ENCODE peak calls at places on chromosomes 2 and 18, in five cellular contexts. Y is SJSA1, C is uterus, H is GM12878, V is upper lobe of right lung. T is an unnamed sample.

GRCh38 chr2:37283207-37283606 is 41.4 kb downstream of the PRKD3 start:
- DNase-seq in H (no peak), V (no peak), Y (no peak), C (no peak), T (peak; percentile 45)

GRCh38 chr2:17822452-17823117 is 6.3 kb downstream of the MSGN1 start:
- DNase-seq in H (no peak), V (no peak), Y (no peak), C (no peak), T (no peak)

GRCh38 chr2:190551928-190552327 is 17.4 kb upstream of the NEMP2 start:
- DNase-seq in V (no peak), Y (no peak), C (no peak), H (no peak), T (no peak)

GRCh38 chr2:112811841-112812306 is 24.7 kb downstream of the IL1B start:
- DNase-seq in H (no peak), V (no peak), C (peak; percentile 19), Y (peak; percentile 67), T (peak; percentile 39)

GRCh38 chr2:143371616-143372015 is 242.4 kb downstream of the ARHGAP15 start:
- DNase-seq in V (no peak), H (no peak), C (no peak), Y (no peak), T (peak; percentile 13)

GRCh38 chr2:216318470-216318869 is 53.8 kb downstream of the MARCHF4 start:
- DNase-seq in C (no peak), Y (no peak), V (no peak), H (no peak), T (no peak)

GRCh38 chr2:129483366-129483765 is 496.1 kb upstream of the RAB6C start:
- DNase-seq in C (no peak), Y (no peak), H (peak; percentile 37), V (no peak), T (no peak)

GRCh38 chr2:217622205-217622621 is 380.6 kb downstream of the TNS1 start:
- DNase-seq in C (peak; percentile 36), Y (peak; percentile 90), V (no peak), H (no peak), T (peak; percentile 88)

GRCh38 chr18:13878858-13879257 is 36.5 kb downstream of the MC2R start:
- DNase-seq in Y (no peak), H (no peak), C (no peak), V (no peak), T (no peak)

GRCh38 chr2:85577386-85578242 is at the start of gene VAMP8:
- DNase-seq in H (no peak), Y (no peak), C (no peak), V (peak; percentile 92), T (no peak)

GRCh38 chr2:191936882-191937405 is 90.1 kb upstream of the CAVIN2 start:
- DNase-seq in V (no peak), Y (no peak), H (no peak), C (no peak), T (no peak)

GRCh38 chr18:5979971-5980457 is 84.7 kb upstream of the TMEM200C start:
- DNase-seq in Y (no peak), V (no peak), C (no peak), H (peak; percentile 79), T (no peak)

GRCh38 chr2:98463551-98463971 is 18.9 kb downstream of the INPP4A start:
- DNase-seq in V (no peak), H (no peak), Y (no peak), C (no peak), T (no peak)

GRCh38 chr2:229598227-229598626 is 116.1 kb downstream of the DNER start:
- DNase-seq in C (no peak), H (no peak), V (no peak), Y (no peak), T (no peak)
- H3K36me3 ChIP-seq in C (no peaks in the 10 kb centered on the region), H (no peaks in the 10 kb centered on the region), V (no peaks in the 10 kb centered on the region), Y (no peaks in the 10 kb centered on the region), T (no peaks in the 10 kb centered on the region)

GRCh38 chr2:238137885-238138284 is 583 bp upstream of the KLHL30 start:
- DNase-seq in C (no peak), V (no peak), H (no peak), Y (no peak), T (no peak)

GRCh38 chr2:238138331-238139102 is at the start of gene KLHL30:
- DNase-seq in H (no peak), C (no peak), V (no peak), Y (no peak), T (no peak)

GRCh38 chr2:238135601-238136150 is 2.8 kb upstream of the KLHL30 start:
- DNase-seq in V (no peak), H (no peak), Y (no peak), C (no peak), T (no peak)

GRCh38 chr2:238139141-238139840 is 823 bp downstream of the KLHL30 start:
- DNase-seq in C (no peak), H (no peak), Y (no peak), V (no peak), T (no peak)

GRCh38 chr2:238136820-238137537 is 1.5 kb upstream of the KLHL30 start:
- DNase-seq in Y (no peak), V (peak; percentile 81), H (no peak), C (no peak), T (no peak)
- H3K4me3 ChIP-seq in Y (no peak overlapping the region), V (no peak overlapping the region), H (no peak overlapping the region), C (no peak overlapping the region), T (no peak overlapping the region)

GRCh38 chr2:108866041-108866440 is 79.5 kb downstream of the CCDC138 start:
- DNase-seq in Y (no peak), C (no peak), H (no peak), V (no peak), T (no peak)

GRCh38 chr2:108869542-108869941 is 83.0 kb downstream of the CCDC138 start:
- DNase-seq in C (no peak), V (no peak), H (no peak), Y (no peak), T (no peak)

GRCh38 chr2:108870069-108870644 is 83.6 kb downstream of the CCDC138 start:
- DNase-seq in H (no peak), C (no peak), V (no peak), Y (no peak), T (no peak)

DNA sequence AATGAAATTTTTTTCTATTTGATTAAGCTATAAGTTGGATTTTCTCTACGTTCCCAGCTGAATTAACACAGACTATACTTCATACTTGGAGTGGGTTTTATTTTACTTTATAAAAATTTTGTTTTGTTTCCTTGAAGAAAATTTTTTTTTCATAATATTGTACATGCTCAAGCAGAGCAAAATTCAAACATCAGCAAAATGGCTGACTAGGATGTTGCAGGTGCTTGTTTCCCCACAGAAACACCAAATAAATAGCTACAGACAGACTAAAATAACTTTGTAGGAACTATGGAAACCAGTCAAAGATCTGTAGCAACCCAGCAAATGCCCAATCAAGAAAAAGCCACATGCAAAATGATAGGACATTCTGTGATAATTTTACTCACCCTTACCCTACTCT is 82.3 kb downstream of the CCDC138 start:
- DNase-seq in V (no peak), C (no peak), H (no peak), Y (no peak), T (no peak)
- H3K36me3 ChIP-seq in V (no peaks in the 10 kb centered on the region), C (no peaks in the 10 kb centered on the region), H (peaks cover 5% of the 10 kb centered on the region), Y (peaks cover 9% of the 10 kb centered on the region), T (no peaks in the 10 kb centered on the region)

GRCh38 chr2:120675460-120676130 is 60.1 kb upstream of the GLI2 start:
- DNase-seq in H (no peak), C (peak; percentile 38), Y (peak; percentile 37), V (no peak), T (no peak)
- H3K4me3 ChIP-seq in H (no peak overlapping the region), C (no peak overlapping the region), Y (no peak overlapping the region), V (no peak overlapping the region), T (no peak overlapping the region)

DNA sequence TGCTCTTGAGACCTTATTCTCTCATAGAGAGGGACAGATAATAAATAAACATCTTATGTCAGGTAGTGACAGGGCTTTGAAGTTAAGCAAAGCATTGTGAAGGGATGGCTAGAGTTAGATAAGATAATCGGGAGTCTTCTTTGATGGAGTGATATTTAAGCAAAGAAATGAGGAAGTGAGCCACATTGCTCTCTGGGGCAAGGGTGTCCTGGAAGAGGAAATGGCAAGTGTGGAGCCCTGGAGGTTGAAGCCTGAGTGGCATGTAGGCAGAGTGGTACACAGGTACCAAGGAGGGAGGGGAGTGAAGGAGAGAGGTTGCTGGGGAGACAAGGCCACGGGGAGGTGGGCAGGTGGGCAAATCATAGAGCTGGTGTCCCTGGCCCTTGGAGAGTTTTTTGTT is 110.2 kb downstream of the CTAGE1 start:
- DNase-seq in Y (no peak), V (no peak), H (no peak), C (no peak), T (no peak)
- H3K36me3 ChIP-seq in Y (no peaks in the 10 kb centered on the region), V (no peaks in the 10 kb centered on the region), H (no peaks in the 10 kb centered on the region), C (no peaks in the 10 kb centered on the region), T (no peaks in the 10 kb centered on the region)

GRCh38 chr2:240134466-240134865 is 1.6 kb downstream of the COPS9 start:
- DNase-seq in H (no peak), C (no peak), Y (no peak), V (peak; percentile 44), T (no peak)
- H3K4me3 ChIP-seq in H (peak overlapping the region; percentile 96), C (no peak overlapping the region), Y (no peak overlapping the region), V (no peak overlapping the region), T (no peak overlapping the region)

GRCh38 chr2:12612646-12613045 is 104.1 kb upstream of the TRIB2 start:
- DNase-seq in H (no peak), C (no peak), V (no peak), Y (no peak), T (no peak)
- H3K36me3 ChIP-seq in H (no peaks in the 10 kb centered on the region), C (no peaks in the 10 kb centered on the region), V (no peaks in the 10 kb centered on the region), Y (no peaks in the 10 kb centered on the region), T (no peaks in the 10 kb centered on the region)

GRCh38 chr2:19348692-19349091 is 9.7 kb downstream of the OSR1 start:
- DNase-seq in C (no peak), V (no peak), H (no peak), Y (no peak), T (no peak)

GRCh38 chr2:19351914-19352697 is 6.3 kb downstream of the OSR1 start:
- DNase-seq in V (no peak), H (no peak), Y (no peak), C (no peak), T (no peak)

GRCh38 chr2:19349911-19350677 is 8.3 kb downstream of the OSR1 start:
- DNase-seq in Y (no peak), H (no peak), V (peak; percentile 82), C (no peak), T (no peak)

GRCh38 chr2:19351499-19351898 is 6.9 kb downstream of the OSR1 start:
- DNase-seq in H (no peak), Y (no peak), C (no peak), V (no peak), T (no peak)

GRCh38 chr2:19350678-19351401 is 7.6 kb downstream of the OSR1 start:
- DNase-seq in V (no peak), H (no peak), Y (no peak), C (no peak), T (no peak)
- H3K4me3 ChIP-seq in V (peak overlapping the region; percentile 6), H (no peak overlapping the region), Y (no peak overlapping the region), C (no peak overlapping the region), T (no peak overlapping the region)

DNA sequence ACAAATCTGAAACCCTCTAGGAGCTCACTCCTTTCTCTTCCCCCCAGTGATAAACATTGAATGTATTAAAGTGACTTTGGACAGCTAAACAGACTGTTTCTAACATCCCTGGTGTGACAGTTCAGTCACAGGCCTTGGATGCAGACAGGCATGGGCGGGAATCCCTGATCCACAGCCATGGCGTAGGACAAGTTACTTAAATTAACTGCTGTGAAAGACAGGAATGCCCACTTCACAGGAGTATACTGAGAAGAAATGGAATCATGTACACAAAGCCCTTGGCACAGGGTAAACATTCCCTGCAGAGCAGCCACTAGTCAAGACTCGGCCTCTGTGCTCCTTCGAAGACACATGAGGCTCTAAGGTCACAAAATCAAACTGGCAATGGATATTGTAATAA is 34.0 kb downstream of the FARSB start:
- DNase-seq in C (no peak), Y (no peak), H (no peak), V (no peak), T (no peak)
- H3K36me3 ChIP-seq in C (no peaks in the 10 kb centered on the region), Y (peaks cover 65% of the 10 kb centered on the region), H (peaks cover 22% of the 10 kb centered on the region), V (peaks cover 69% of the 10 kb centered on the region), T (peaks cover 6% of the 10 kb centered on the region)

T was measured in BJ.